ENCODE peak calls at places on chromosome 12, in ten cellular contexts. M, E, O, K, C, S, B, L, H and G are unnamed samples.

GRCh38 chr12:95870897-95871296 is 12.1 kb downstream of the SNRPF start:
- DNase-seq in K (no peak), L (no peak), O (no peak), B (no peak), C (no peak), E (no peak), S (no peak), M (no peak), H (no peak), G (no peak)

GRCh38 chr12:106328735-106329134 is 26.2 kb downstream of the TCP11L2 start:
- DNase-seq in M (no peak), K (no peak), H (no peak), S (no peak), O (no peak), C (no peak), E (no peak), L (no peak), B (no peak), G (no peak)

GRCh38 chr12:97982684-97983083 is 520.1 kb downstream of the RMST start:
- DNase-seq in E (no peak), B (no peak), O (no peak), C (no peak), M (no peak), L (no peak), S (no peak), K (no peak), H (no peak), G (peak)

GRCh38 chr12:49126852-49127763 is 4.1 kb downstream of the TUBA1B start:
- DNase-seq in S (no peak), O (peak), L (no peak), C (no peak), H (no peak), K (no peak), E (no peak), B (peak), M (no peak), G (no peak)

GRCh38 chr12:7806863-7807487 is 17.8 kb downstream of the NANOG start:
- DNase-seq in B (peak), S (peak), H (peak), M (peak), E (peak), O (peak), L (peak), C (peak), K (peak), G (peak)

GRCh38 chr12:9973951-9974350 is 2.7 kb downstream of the CLEC12A start:
- DNase-seq in K (no peak), M (no peak), B (no peak), E (no peak), S (no peak), L (no peak), H (no peak), O (no peak), C (no peak), G (no peak)

GRCh38 chr12:91964501-91964900 is 181.1 kb downstream of the BTG1 start:
- DNase-seq in S (no peak), C (no peak), M (no peak), O (no peak), K (no peak), H (no peak), E (no peak), L (no peak), B (peak), G (no peak)

GRCh38 chr12:103583008-103583407 is 4.1 kb upstream of the STAB2 start:
- DNase-seq in B (peak), S (no peak), C (no peak), K (no peak), M (no peak), O (no peak), H (no peak), E (no peak), L (no peak), G (no peak)

GRCh38 chr12:82682851-82683261 is 3.9 kb upstream of the TMTC2 start:
- DNase-seq in L (no peak), K (no peak), C (no peak), O (no peak), S (no peak), H (no peak), E (no peak), M (no peak), B (no peak), G (no peak)